ENCODE peak calls at places on chromosomes 3 and 15, in nine cellular contexts. Q is thoracic aorta; H is H7; O is kidney epithelial cell; G is cardiac muscle cell; R is breast epithelium; S is CD8-positive, alpha-beta T cell; B is tibial nerve; P is upper lobe of right lung. U is an unnamed sample.
A peak's percentile ranks its signal among the peaks of the same experiment; 100 is the strongest.

GRCh38 chr15:78438595-78439285 is 724 bp downstream of the IREB2 start:
- DNase-seq in R (peak; percentile 26), H (peak; percentile 57), P (no peak), Q (no peak), O (no peak), B (no peak), G (peak; percentile 39), S (peak; percentile 5), U (peak; percentile 60)

GRCh38 chr3:129625071-129625874 is 18.8 kb upstream of the PLXND1 start:
- DNase-seq in S (no peak), G (no peak), Q (no peak), R (peak; percentile 18), B (no peak), O (no peak), P (peak; percentile 63), H (peak; percentile 87), U (peak; percentile 54)

GRCh38 chr3:38725726-38726410 is 76.4 kb upstream of the SCN5A start:
- DNase-seq in G (peak; percentile 43), B (no peak), Q (no peak), R (no peak), S (no peak), O (no peak), P (no peak), H (no peak), U (no peak)

GRCh38 chr15:66601521-66601920 is 35.7 kb upstream of the LCTL start:
- DNase-seq in Q (no peak), B (no peak), P (no peak), O (no peak), S (no peak), R (no peak), H (no peak), G (no peak), U (no peak)

GRCh38 chr3:139629033-139629432 is 48.7 kb downstream of the NMNAT3 start:
- DNase-seq in P (no peak), O (no peak), Q (no peak), R (no peak), G (peak; percentile 4), B (no peak), H (peak; percentile 36), S (no peak), U (peak; percentile 48)

GRCh38 chr3:142863965-142864924 is 24.6 kb downstream of the PCOLCE2 start:
- DNase-seq in B (no peak), R (no peak), P (no peak), G (no peak), H (no peak), Q (no peak), O (no peak), S (no peak), U (no peak)

GRCh38 chr3:171646357-171647133 is 163.7 kb downstream of the PLD1 start:
- DNase-seq in G (peak; percentile 82), Q (no peak), H (peak; percentile 30), O (peak; percentile 18), S (no peak), P (no peak), B (no peak), R (no peak), U (peak; percentile 59)

GRCh38 chr15:67510597-67511225 is 10.2 kb upstream of the C15orf61 start:
- DNase-seq in H (no peak), O (no peak), P (no peak), S (no peak), Q (no peak), G (peak; percentile 59), R (no peak), B (no peak), U (no peak)

GRCh38 chr3:14138878-14139659 is 14.2 kb downstream of the TMEM43 start:
- DNase-seq in H (no peak), S (no peak), O (no peak), G (no peak), B (no peak), Q (no peak), P (no peak), R (no peak), U (no peak)

GRCh38 chr3:14141602-14142315 is 16.9 kb downstream of the TMEM43 start:
- DNase-seq in S (no peak), Q (no peak), P (no peak), O (no peak), B (no peak), R (no peak), G (no peak), H (no peak), U (no peak)

GRCh38 chr3:14139771-14140170 is 14.9 kb downstream of the TMEM43 start:
- DNase-seq in O (no peak), Q (no peak), P (no peak), G (peak; percentile 18), B (no peak), R (no peak), S (no peak), H (no peak), U (no peak)

GRCh38 chr3:14141144-14141543 is 16.3 kb downstream of the TMEM43 start:
- DNase-seq in H (no peak), R (no peak), G (no peak), O (no peak), P (no peak), B (no peak), S (no peak), Q (no peak), U (no peak)

DNA sequence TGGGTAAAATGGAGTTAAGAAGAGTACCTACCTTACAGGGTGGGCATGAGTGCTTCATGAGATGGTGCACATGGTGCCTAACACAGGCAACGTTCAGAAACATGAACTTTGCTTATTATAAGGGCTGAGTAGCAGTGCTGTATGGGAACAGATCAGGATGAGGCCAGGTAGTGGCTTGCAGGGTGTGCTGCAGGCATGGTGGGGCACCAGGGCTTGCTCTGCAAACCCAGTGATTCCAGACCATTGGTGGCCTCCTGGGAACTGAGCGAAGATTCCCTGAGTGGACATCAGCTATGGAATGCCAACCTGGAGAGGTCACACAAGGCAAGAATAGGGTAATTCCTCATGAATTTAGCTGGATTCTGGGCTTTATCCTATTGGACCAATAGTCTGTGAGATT is 15.8 kb downstream of the TMEM43 start:
- DNase-seq in G (no peak), B (no peak), S (no peak), O (no peak), H (no peak), R (no peak), Q (no peak), P (no peak), U (no peak)
- H3K36me3 ChIP-seq in G (peaks cover 2% of the 10 kb centered on the region), B (no peaks in the 10 kb centered on the region), S (peaks cover 14% of the 10 kb centered on the region), O (peaks cover 2% of the 10 kb centered on the region), H (peaks cover 19% of the 10 kb centered on the region), R (no peaks in the 10 kb centered on the region), Q (peaks cover 31% of the 10 kb centered on the region), P (peaks cover 69% of the 10 kb centered on the region), U (no peaks in the 10 kb centered on the region)

DNA sequence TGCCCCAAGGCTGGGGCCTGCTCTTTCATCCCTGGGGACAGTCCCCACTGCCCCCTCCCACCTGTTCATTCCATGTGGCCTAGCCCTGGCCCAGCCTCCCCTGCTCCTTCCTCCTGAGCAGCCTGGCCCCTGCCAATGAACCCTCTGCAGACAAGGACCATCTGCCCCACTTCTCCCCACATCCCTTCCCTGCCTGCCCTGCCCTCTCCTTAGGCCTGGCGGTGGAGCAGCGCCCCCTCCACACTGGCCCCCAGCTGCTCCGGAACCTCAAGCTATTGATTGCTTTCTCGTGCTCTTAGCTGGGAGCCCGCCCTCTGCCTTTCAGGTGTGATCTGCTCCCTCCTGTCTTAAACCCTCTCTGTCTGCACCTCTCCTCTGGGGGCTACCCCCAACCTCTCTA is 8.0 kb downstream of the PLXNA1 start:
- DNase-seq in O (no peak), S (no peak), P (no peak), R (no peak), H (no peak), B (no peak), Q (no peak), G (no peak), U (no peak)
- H3K36me3 ChIP-seq in O (no peaks in the 10 kb centered on the region), S (no peaks in the 10 kb centered on the region), P (peaks cover 16% of the 10 kb centered on the region), R (no peaks in the 10 kb centered on the region), H (peaks cover 9% of the 10 kb centered on the region), B (no peaks in the 10 kb centered on the region), Q (peaks cover 29% of the 10 kb centered on the region), G (peaks cover 4% of the 10 kb centered on the region), U (peaks cover 56% of the 10 kb centered on the region)

GRCh38 chr3:47109393-47109792 is 54.5 kb downstream of the SETD2 start:
- DNase-seq in Q (no peak), P (no peak), G (no peak), R (no peak), S (no peak), B (no peak), H (no peak), O (no peak), U (no peak)

GRCh38 chr3:47103619-47104018 is 60.3 kb downstream of the SETD2 start:
- DNase-seq in O (no peak), P (no peak), G (no peak), S (no peak), Q (no peak), H (no peak), R (no peak), B (no peak), U (no peak)

GRCh38 chr3:47108546-47108945 is 55.4 kb downstream of the SETD2 start:
- DNase-seq in B (no peak), H (peak; percentile 28), R (no peak), G (peak; percentile 24), P (no peak), Q (no peak), S (no peak), O (no peak), U (no peak)

GRCh38 chr3:47098910-47099309 is 65.0 kb downstream of the SETD2 start:
- DNase-seq in R (no peak), S (no peak), Q (no peak), P (no peak), B (no peak), H (no peak), O (no peak), G (no peak), U (no peak)

DNA sequence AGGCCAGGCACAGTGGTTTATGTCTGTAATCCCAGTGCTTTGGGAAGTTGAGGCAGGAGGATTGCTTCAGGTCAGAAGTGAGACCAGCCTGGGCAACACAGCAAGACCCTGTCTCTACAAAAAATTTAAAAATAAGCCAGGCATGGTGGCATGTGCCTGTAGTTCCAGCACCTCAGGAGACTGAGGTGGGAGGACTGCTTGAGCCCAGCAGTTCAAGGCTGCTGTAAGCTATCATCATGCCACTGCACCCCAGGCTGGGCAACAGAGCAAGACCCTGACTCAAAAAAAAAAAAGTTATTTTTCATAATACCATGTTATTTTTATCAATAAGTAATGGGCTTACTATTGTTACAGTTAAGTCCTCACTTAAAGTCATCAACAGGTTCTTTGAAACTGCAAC is 59.7 kb downstream of the SETD2 start:
- DNase-seq in O (no peak), R (no peak), P (no peak), Q (no peak), H (no peak), G (no peak), B (no peak), S (no peak), U (no peak)
- H3K36me3 ChIP-seq in O (no peaks in the 10 kb centered on the region), R (no peaks in the 10 kb centered on the region), P (peaks cover 47% of the 10 kb centered on the region), Q (peaks cover 10% of the 10 kb centered on the region), H (peaks cover 1% of the 10 kb centered on the region), G (peaks cover 25% of the 10 kb centered on the region), B (peaks cover 2% of the 10 kb centered on the region), S (peaks cover 13% of the 10 kb centered on the region), U (no peaks in the 10 kb centered on the region)

GRCh38 chr3:44981220-44981619 is 5.2 kb downstream of the EXOSC7 start:
- DNase-seq in G (peak; percentile 39), S (no peak), P (no peak), O (no peak), H (no peak), R (no peak), Q (no peak), B (no peak), U (no peak)

GRCh38 chr3:44982817-44983216 is 6.8 kb downstream of the EXOSC7 start:
- DNase-seq in H (no peak), Q (no peak), P (no peak), O (no peak), S (no peak), G (no peak), R (no peak), B (no peak), U (no peak)

GRCh38 chr3:44981751-44982150 is 5.7 kb downstream of the EXOSC7 start:
- DNase-seq in G (no peak), Q (no peak), H (no peak), R (no peak), P (no peak), O (no peak), B (no peak), S (no peak), U (no peak)

GRCh38 chr3:44984335-44984734 is 8.3 kb downstream of the EXOSC7 start:
- DNase-seq in P (no peak), S (no peak), R (no peak), O (no peak), Q (no peak), H (no peak), G (no peak), B (no peak), U (no peak)

DNA sequence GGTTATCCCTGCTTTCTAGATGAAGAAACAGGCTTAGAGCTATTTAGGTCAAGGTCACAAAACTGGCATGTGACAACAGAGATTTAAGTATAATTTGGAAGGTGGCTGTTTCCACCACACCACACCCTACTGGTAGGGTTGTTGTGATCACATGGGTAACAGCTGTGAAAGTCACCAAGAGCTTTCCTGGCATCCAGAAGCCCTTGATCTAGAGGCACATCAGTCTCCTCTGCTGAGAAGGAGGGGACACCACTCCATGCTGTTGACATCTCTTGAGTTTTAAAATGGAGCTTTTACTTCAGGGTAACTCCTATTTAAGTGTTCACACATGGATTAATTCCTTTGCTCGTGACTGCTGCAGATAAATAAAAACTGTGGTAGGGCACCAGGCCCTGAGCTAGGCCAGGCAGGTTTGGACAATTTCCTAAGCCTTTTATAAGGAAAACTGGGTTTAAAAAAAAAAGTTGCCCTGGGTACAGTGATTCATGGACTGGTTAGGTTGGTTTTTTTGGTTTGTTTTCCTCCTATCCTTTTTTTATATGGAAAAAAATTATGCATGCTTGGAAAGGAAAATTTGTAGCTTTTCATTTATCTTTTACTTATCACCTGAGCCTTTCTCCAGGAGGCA is 7.5 kb downstream of the EXOSC7 start:
- DNase-seq in P (no peak), S (no peak), B (no peak), G (no peak), H (no peak), O (no peak), Q (no peak), R (no peak), U (no peak)
- H3K36me3 ChIP-seq in P (no peaks in the 10 kb centered on the region), S (no peaks in the 10 kb centered on the region), B (no peaks in the 10 kb centered on the region), G (no peaks in the 10 kb centered on the region), H (peaks cover 2% of the 10 kb centered on the region), O (no peaks in the 10 kb centered on the region), Q (no peaks in the 10 kb centered on the region), R (no peaks in the 10 kb centered on the region), U (no peaks in the 10 kb centered on the region)

U was measured in BE2C.